ENCODE peak calls at places on chromosomes 3 and 15, in four cellular contexts. K is HepG2, V is GM12891, M is GM12878. E is an unnamed sample.

GRCh38 chr3:150547045-150547753 is 612 bp downstream of the EIF2A start:
- DNase-seq in M (no peak), K (no peak), V (no peak), E (no peak)

GRCh38 chr15:75589071-75589470 is 10.0 kb upstream of the PTPN9 start:
- DNase-seq in V (no peak), K (no peak), M (no peak), E (no peak)

GRCh38 chr15:95874625-95875024 is 455.9 kb upstream of the NR2F2 start:
- DNase-seq in K (no peak), V (no peak), M (no peak), E (no peak)

GRCh38 chr3:14278799-14279705 is 100.4 kb downstream of the LSM3 start:
- DNase-seq in V (no peak), M (no peak), K (no peak), E (no peak)

GRCh38 chr3:38579146-38579545 is 70.3 kb downstream of the SCN5A start:
- DNase-seq in K (peak; percentile 18), M (no peak), V (no peak), E (no peak)

GRCh38 chr15:78944669-78945407 is at the start of gene CTSH:
- DNase-seq in K (peak; percentile 84), M (no peak), V (peak; percentile 88), E (peak; percentile 85)

GRCh38 chr15:39581501-39582285 is 814 bp downstream of the THBS1 start:
- DNase-seq in K (peak; percentile 78), V (no peak), M (no peak), E (peak; percentile 11)

GRCh38 chr3:171556574-171557145 is 96.5 kb upstream of the TNIK start:
- DNase-seq in V (no peak), M (no peak), K (no peak), E (no peak)

GRCh38 chr15:31127596-31128261 is 26.2 kb upstream of the TRPM1 start:
- DNase-seq in V (no peak), M (no peak), K (no peak), E (no peak)

GRCh38 chr3:45381168-45381852 is 7.1 kb upstream of the LARS2 start:
- DNase-seq in V (no peak), M (no peak), K (no peak), E (no peak)

GRCh38 chr3:186882881-186883685 is 40.6 kb downstream of the ADIPOQ start:
- DNase-seq in K (peak; percentile 65), V (no peak), M (no peak), E (no peak)

GRCh38 chr3:13081603-13082360 is 8.6 kb upstream of the IQSEC1 start:
- DNase-seq in M (no peak), V (no peak), K (no peak), E (no peak)

GRCh38 chr3:143951351-143951971 is 20.2 kb upstream of the DIPK2A start:
- DNase-seq in V (no peak), M (no peak), K (peak; percentile 34), E (no peak)

GRCh38 chr15:90367578-90367977 is 15.5 kb downstream of the ZNF774 start:
- DNase-seq in M (no peak), K (no peak), V (no peak), E (no peak)

GRCh38 chr3:12005951-12006625 is 1.9 kb downstream of the SYN2 start:
- DNase-seq in V (no peak), M (no peak), K (no peak), E (no peak)

GRCh38 chr3:11662392-11662990 is 18.8 kb upstream of the VGLL4 start:
- DNase-seq in V (no peak), K (peak; percentile 29), M (no peak), E (no peak)

GRCh38 chr3:45135959-45136358 is 10.2 kb downstream of the CDCP1 start:
- DNase-seq in M (no peak), K (no peak), V (no peak), E (no peak)

GRCh38 chr15:99101501-99101900 is 3.4 kb upstream of the SYNM start:
- DNase-seq in V (no peak), K (no peak), M (no peak), E (no peak)

GRCh38 chr15:33581032-33581431 is 270.3 kb downstream of the RYR3 start:
- DNase-seq in M (no peak), K (no peak), V (no peak), E (no peak)

GRCh38 chr3:166844329-166844728 is 535.8 kb downstream of the ZBBX start:
- DNase-seq in K (no peak), M (no peak), V (no peak), E (no peak)

GRCh38 chr15:96335429-96335807 is 4.9 kb downstream of the NR2F2 start:
- DNase-seq in M (no peak), K (peak; percentile 14), V (no peak), E (no peak)

GRCh38 chr15:22780267-22780666 is 6.2 kb upstream of the NIPA1 start:
- DNase-seq in V (no peak), K (no peak), M (no peak), E (no peak)

DNA sequence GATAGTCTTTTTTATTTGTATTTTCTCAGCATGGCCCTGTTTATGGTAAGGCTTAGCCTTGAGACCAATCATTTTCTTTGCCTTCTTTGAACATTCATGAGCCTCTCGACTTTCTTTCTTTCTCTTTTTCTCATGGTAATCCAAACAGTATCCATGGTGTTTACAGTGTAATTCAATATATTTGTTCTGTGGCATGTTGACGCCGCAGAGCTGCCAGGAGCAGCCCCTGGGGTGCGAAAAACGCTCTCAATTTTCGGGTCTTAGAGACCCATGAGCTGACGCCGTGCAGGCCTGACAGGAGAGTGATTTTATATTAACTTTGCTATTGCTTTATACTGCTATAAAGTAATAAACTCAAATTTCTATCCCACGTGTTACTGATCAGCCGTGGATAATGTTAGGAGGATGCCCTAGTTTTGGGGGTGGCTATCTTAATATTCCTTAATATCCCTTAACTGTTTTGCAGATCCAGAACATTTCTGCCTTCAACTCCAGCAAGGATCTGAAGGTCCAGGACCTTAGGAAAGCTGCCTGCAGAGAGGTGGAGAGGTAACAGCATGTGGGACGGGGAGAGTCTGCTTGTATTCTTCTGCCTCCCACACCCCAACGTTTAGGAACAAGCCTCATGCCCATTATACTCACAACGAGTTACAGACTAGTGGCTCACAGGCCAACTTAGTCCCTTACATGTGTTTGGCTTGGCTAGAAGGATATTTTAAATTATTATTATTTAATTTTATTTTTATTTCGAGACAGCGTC is 29.3 kb upstream of the MYO1E start:
- DNase-seq in M (no peak), V (no peak), K (no peak), E (no peak)
- TF ChIP-seq POLR2A in M (no peak), V (no peak), K (no peak), E (no peak)

DNA sequence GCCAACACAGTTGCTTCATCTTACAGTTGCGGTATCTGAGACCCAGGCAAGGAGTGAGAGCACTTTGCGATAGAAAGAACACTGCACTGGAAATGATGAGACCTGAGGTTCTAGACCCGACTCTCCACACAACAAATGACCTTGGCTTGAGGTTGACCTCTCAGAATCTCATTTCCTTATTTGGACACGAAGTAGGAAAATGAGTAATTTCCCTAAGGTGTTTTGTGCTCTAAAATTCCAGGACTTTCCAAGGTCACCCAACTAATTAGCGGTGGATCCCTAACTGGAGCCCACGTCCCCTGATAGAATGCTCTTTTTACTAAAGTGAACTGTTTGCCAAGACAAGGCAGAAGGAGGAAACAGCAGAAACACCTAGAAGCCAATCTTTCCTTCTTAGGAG is 26.7 kb upstream of the FBN1 start:
- DNase-seq in K (no peak), V (no peak), M (no peak), E (no peak)
- TF ChIP-seq TAF1 in K (no peak), V (no peak), M (no peak), E (no peak)

GRCh38 chr3:152298393-152299242 is 29.9 kb downstream of the MBNL1 start:
- DNase-seq in K (peak; percentile 97), M (peak; percentile 74), V (no peak), E (no peak)
- TF ChIP-seq POLR2AphosphoS5 in K (no peak), M (no peak), V (peak; percentile 42), E (peak; percentile 13)

GRCh38 chr3:149473991-149474819 is at the start of gene TM4SF4:
- DNase-seq in V (no peak), K (peak; percentile 46), M (no peak), E (no peak)
- TF ChIP-seq POLR2A in V (no peak), K (no peak), M (no peak), E (no peak)

GRCh38 chr3:73508330-73508954 is 116.3 kb downstream of the PDZRN3 start:
- DNase-seq in M (no peak), V (peak; percentile 11), K (peak; percentile 44), E (peak; percentile 11)
- TF ChIP-seq TAF1 in M (no peak), V (no peak), K (no peak), E (no peak)

DNA sequence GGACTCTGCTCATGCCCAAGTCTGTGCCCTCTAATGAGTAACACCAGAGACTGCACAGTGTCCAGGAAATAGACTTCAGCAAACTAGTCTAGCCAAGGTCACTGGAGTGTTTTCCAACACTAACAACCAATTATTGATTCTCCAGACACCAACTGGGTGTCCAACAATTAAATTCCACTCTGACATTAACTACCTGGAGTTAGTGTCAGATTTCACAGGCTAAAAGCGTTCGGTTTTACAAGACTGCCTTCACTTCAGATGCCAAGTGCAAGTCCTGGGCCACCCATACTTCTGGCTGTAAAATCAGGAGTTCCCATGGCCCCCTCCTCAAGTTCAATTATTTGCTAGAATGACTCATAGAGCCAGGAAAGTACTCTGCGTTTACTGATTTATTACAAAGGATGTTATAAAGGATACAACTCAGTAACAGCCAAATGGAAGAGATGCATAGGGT is 20.8 kb upstream of the CFAP161 start:
- DNase-seq in V (no peak), M (no peak), K (no peak), E (no peak)
- TF ChIP-seq POLR2AphosphoS5 in V (no peak), M (no peak), K (no peak), E (no peak)

GRCh38 chr15:69727257-69727924 is 274.8 kb downstream of the RPLP1 start:
- DNase-seq in M (no peak), K (no peak), V (no peak), E (no peak)
- TF ChIP-seq POLR2A in M (no peak), K (no peak), V (no peak), E (no peak)

GRCh38 chr3:8558645-8559044 is 57.0 kb downstream of the LMCD1 start:
- DNase-seq in M (no peak), K (no peak), V (no peak), E (no peak)

GRCh38 chr3:8556470-8556869 is 54.8 kb downstream of the LMCD1 start:
- DNase-seq in V (no peak), M (no peak), K (no peak), E (no peak)

GRCh38 chr3:8559351-8559750 is 57.7 kb downstream of the LMCD1 start:
- DNase-seq in V (no peak), M (no peak), K (no peak), E (no peak)

GRCh38 chr3:8555705-8556314 is 54.2 kb downstream of the LMCD1 start:
- DNase-seq in M (no peak), K (no peak), V (no peak), E (no peak)

DNA sequence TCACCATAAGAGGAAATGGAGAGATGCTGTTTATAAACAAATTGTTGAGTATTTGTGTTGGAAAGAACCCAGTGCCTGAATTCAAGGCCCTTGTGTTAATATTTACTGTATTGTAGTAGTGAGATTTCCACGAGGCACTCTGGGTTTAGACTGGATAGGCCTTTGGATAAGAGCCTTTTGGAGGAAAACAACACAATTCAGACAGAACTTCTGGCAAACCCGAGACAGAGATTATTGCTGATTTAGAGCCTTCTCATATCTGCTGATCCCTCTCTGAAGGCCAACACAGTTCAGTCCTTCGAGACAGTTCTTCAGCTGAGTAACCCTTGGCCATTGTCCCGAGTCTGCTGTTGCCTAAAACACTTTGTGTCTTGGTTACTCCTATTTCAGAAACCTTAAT is 55.7 kb downstream of the LMCD1 start:
- DNase-seq in M (no peak), K (no peak), V (no peak), E (no peak)
- TF ChIP-seq TAF1 in M (no peak), K (no peak), V (no peak), E (no peak)

GRCh38 chr15:72222433-72222832 is 8.6 kb downstream of the PKM start:
- DNase-seq in K (no peak), V (no peak), M (no peak), E (no peak)
- TF ChIP-seq POLR2AphosphoS5 in K (peak; percentile 40), V (peak; percentile 78), M (no peak), E (peak; percentile 59)

E was measured in GM12892.